ENCODE peak calls at places on chromosome 13, in six cellular contexts. A, I, N, L, P and J are unnamed samples.

GRCh38 chr13:46893820-46894533 is 2.9 kb downstream of the HTR2A start:
- DNase-seq in A (peak), I (no peak), N (no peak), L (peak), P (peak), J (peak)

GRCh38 chr13:40589285-40590109 is 76.9 kb downstream of the FOXO1 start:
- DNase-seq in A (peak), I (no peak), N (peak), L (peak), P (peak), J (no peak)

GRCh38 chr13:41418027-41418426 is 39.3 kb upstream of the RGCC start:
- DNase-seq in A (no peak), I (no peak), N (no peak), L (no peak), P (no peak), J (no peak)

GRCh38 chr13:29749401-29750177 is 100.8 kb downstream of the UBL3 start:
- DNase-seq in A (no peak), I (no peak), N (no peak), L (no peak), P (no peak), J (no peak)

GRCh38 chr13:27622102-27622820 is 569 bp downstream of the POLR1D start:
- DNase-seq in A (no peak), I (no peak), N (no peak), L (no peak), P (no peak), J (no peak)

GRCh38 chr13:112996671-112997091 is 27.7 kb downstream of the MCF2L start:
- DNase-seq in A (no peak), I (no peak), N (no peak), L (no peak), P (peak), J (no peak)

GRCh38 chr13:93652942-93653341 is 426.3 kb downstream of the GPC6 start:
- DNase-seq in A (no peak), I (no peak), N (no peak), L (no peak), P (no peak), J (no peak)

GRCh38 chr13:32081591-32081990 is 50.0 kb downstream of the FRY start:
- DNase-seq in A (no peak), I (no peak), N (no peak), L (no peak), P (no peak), J (no peak)